ENCODE peak calls at places on chromosomes 13 and 19, in ten cellular contexts. J is tibial artery; M is CD8-positive, alpha-beta T cell; H is CD8-positive, alpha-beta memory T cell; Q is GM23248; E is tibial nerve; T is aorta; W is body of pancreas; P is esophagus squamous epithelium; V is left ventricle myocardium inferior. G is an unnamed sample.
A peak's percentile ranks its signal among the peaks of the same experiment; 100 is the strongest.

GRCh38 chr19:58407658-58408151 is 744 bp upstream of the ZNF584 start:
- DNase-seq in J (peak; percentile 62), M (no peak), H (no peak), Q (peak; percentile 54), E (no peak), T (no peak), W (no peak), P (no peak), V (no peak), G (no peak)

GRCh38 chr19:56838930-56839664 is 1.4 kb downstream of the PEG3 start:
- DNase-seq in J (peak; percentile 98), M (peak; percentile 59), H (no peak), Q (peak; percentile 84), E (peak; percentile 99), T (peak; percentile 98), W (peak; percentile 99), P (peak; percentile 56), V (peak; percentile 96), G (no peak)

GRCh38 chr19:53037101-53038097 is 7.1 kb upstream of the ERVV-2 start:
- DNase-seq in J (no peak), M (no peak), H (peak; percentile 51), Q (peak; percentile 87), E (no peak), T (no peak), W (peak; percentile 11), P (no peak), V (peak; percentile 37), G (no peak)

GRCh38 chr13:110760611-110761010 is 47.1 kb downstream of the ING1 start:
- DNase-seq in J (no peak), M (no peak), H (no peak), Q (no peak), E (no peak), T (no peak), W (no peak), P (no peak), V (no peak), G (no peak)

GRCh38 chr19:23287620-23288019 is 37.4 kb upstream of the ZNF724 start:
- DNase-seq in J (no peak), M (no peak), H (no peak), Q (no peak), E (no peak), T (no peak), W (no peak), P (no peak), V (no peak), G (no peak)

GRCh38 chr13:107678075-107678689 is 537.2 kb downstream of the LIG4 start:
- DNase-seq in J (no peak), M (no peak), H (no peak), Q (peak; percentile 44), E (no peak), T (no peak), W (no peak), P (no peak), V (no peak), G (peak; percentile 4)

GRCh38 chr13:98208606-98209005 is 31.5 kb upstream of the RNF113B start:
- DNase-seq in J (no peak), M (no peak), H (no peak), Q (peak; percentile 15), E (no peak), T (no peak), W (no peak), P (no peak), V (no peak), G (no peak)

GRCh38 chr13:112664501-112665203 is 25.2 kb upstream of the ATP11A start:
- DNase-seq in J (no peak), M (no peak), H (no peak), Q (peak; percentile 39), E (no peak), T (no peak), W (no peak), P (no peak), V (no peak), G (no peak)

GRCh38 chr19:45879055-45879454 is 6.9 kb downstream of the IRF2BP1 start:
- DNase-seq in J (no peak), M (no peak), H (no peak), Q (no peak), E (no peak), T (no peak), W (peak; percentile 49), P (no peak), V (no peak), G (no peak)

GRCh38 chr13:74444877-74445479 is 310.8 kb upstream of the KLF12 start:
- DNase-seq in J (no peak), M (no peak), H (no peak), Q (peak; percentile 18), E (no peak), T (no peak), W (no peak), P (no peak), V (no peak), G (no peak)

GRCh38 chr13:82625753-82626152 is 1256.5 kb downstream of the SLITRK1 start:
- DNase-seq in J (no peak), M (no peak), H (no peak), Q (no peak), E (no peak), T (no peak), W (no peak), P (no peak), V (no peak), G (no peak)

GRCh38 chr13:44281252-44282000 is 92.2 kb upstream of the SERP2 start:
- DNase-seq in J (no peak), M (no peak), H (no peak), Q (no peak), E (no peak), T (no peak), W (no peak), P (no peak), V (no peak), G (no peak)

GRCh38 chr19:33134571-33135041 is 2.7 kb downstream of the WDR88 start:
- DNase-seq in J (no peak), M (peak; percentile 57), H (peak; percentile 70), Q (no peak), E (no peak), T (no peak), W (no peak), P (no peak), V (no peak), G (no peak)

GRCh38 chr19:1041835-1042685 is 2.2 kb downstream of the ABCA7 start:
- DNase-seq in J (peak; percentile 85), M (no peak), H (no peak), Q (peak; percentile 57), E (no peak), T (no peak), W (peak; percentile 92), P (no peak), V (no peak), G (no peak)

GRCh38 chr13:94595006-94595942 is 678 bp downstream of the TGDS start:
- DNase-seq in J (no peak), M (peak; percentile 36), H (no peak), Q (peak; percentile 71), E (no peak), T (no peak), W (peak; percentile 21), P (no peak), V (no peak), G (no peak)

GRCh38 chr13:75806101-75806500 is 170.0 kb downstream of the LMO7 start:
- DNase-seq in J (no peak), M (no peak), H (no peak), Q (no peak), E (no peak), T (no peak), W (peak; percentile 17), P (no peak), V (no peak), G (no peak)

GRCh38 chr13:84439108-84439507 is 556.8 kb upstream of the SLITRK1 start:
- DNase-seq in J (no peak), M (no peak), H (no peak), Q (peak; percentile 46), E (no peak), T (no peak), W (no peak), P (no peak), V (no peak), G (no peak)

GRCh38 chr19:11264452-11265176 is 2.3 kb upstream of the DOCK6 start:
- DNase-seq in J (no peak), M (no peak), H (no peak), Q (no peak), E (no peak), T (no peak), W (peak; percentile 34), P (no peak), V (peak; percentile 46), G (no peak)

GRCh38 chr13:102580552-102581169 is 16.1 kb upstream of the TPP2 start:
- DNase-seq in J (no peak), M (peak; percentile 20), H (no peak), Q (peak; percentile 78), E (no peak), T (no peak), W (peak; percentile 49), P (no peak), V (no peak), G (peak; percentile 50)
- H3K27ac ChIP-seq in J (no peak overlapping the region), M (no peak overlapping the region), H (no peak overlapping the region), Q (no peak overlapping the region), E (no peak overlapping the region), T (no peak overlapping the region), W (no peak overlapping the region), P (no peak overlapping the region), V (no peak overlapping the region), G (no peak overlapping the region)

DNA sequence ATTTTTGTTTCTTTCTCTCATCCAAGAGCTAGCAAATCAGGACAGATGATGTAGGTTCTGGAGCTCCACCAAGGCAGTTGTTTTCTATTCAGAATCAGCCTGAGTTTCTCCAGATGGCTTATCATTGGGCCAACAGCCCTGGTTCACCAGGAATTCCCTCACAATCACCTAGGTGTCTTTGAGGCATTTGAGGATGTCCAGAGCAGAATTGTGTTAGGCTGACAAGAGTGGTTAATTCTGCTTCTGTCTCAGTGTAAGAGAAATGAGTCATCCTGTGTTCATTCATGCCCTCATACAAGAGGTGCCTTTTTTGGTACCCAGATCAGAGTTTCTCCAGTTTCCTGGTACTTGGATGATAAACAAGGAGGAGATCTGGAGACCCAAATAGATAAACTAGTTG is 12.9 kb downstream of the ZNF486 start:
- DNase-seq in J (no peak), M (no peak), H (no peak), Q (peak; percentile 21), E (no peak), T (no peak), W (no peak), P (no peak), V (no peak), G (no peak)
- H3K9me3 ChIP-seq in J (no peaks in the 10 kb centered on the region), M (no peaks in the 10 kb centered on the region), H (no peaks in the 10 kb centered on the region), Q (no peaks in the 10 kb centered on the region), E (no peaks in the 10 kb centered on the region), T (no peaks in the 10 kb centered on the region), W (no peaks in the 10 kb centered on the region), P (no peaks in the 10 kb centered on the region), V (no peaks in the 10 kb centered on the region), G (peaks cover 10% of the 10 kb centered on the region)

GRCh38 chr19:47521473-47522180 is 6.8 kb upstream of the NAPA start:
- DNase-seq in J (no peak), M (no peak), H (no peak), Q (no peak), E (no peak), T (no peak), W (no peak), P (no peak), V (no peak), G (no peak)
- H3K27ac ChIP-seq in J (no peak overlapping the region), M (no peak overlapping the region), H (no peak overlapping the region), Q (peak overlapping the region; percentile 5), E (no peak overlapping the region), T (no peak overlapping the region), W (no peak overlapping the region), P (peak overlapping the region; percentile 9), V (peak overlapping the region; percentile 80), G (no peak overlapping the region)

DNA sequence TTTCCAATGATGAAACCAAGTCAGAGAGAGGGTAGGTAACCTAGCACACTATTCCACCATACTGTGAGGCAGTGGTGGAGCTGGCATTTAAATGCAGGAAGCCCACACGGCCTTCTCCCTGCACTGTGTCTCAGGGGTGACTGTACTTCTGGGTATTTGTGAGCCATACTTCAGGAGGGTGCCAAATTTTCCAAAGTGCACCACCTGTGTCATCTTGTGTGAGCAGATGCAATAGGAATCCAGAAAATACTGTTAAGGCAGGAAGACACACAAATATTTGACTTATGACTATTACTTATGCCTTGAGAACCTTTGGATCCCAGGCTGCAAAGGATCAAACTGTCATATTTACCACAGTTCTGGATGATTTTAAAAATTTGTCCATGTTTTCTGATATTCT is 17.3 kb downstream of the ZNF229 start:
- DNase-seq in J (no peak), M (no peak), H (no peak), Q (peak; percentile 30), E (no peak), T (no peak), W (no peak), P (no peak), V (no peak), G (no peak)
- H3K9me3 ChIP-seq in J (peaks cover 20% of the 10 kb centered on the region), M (peaks cover 31% of the 10 kb centered on the region), H (peaks cover 17% of the 10 kb centered on the region), Q (no peaks in the 10 kb centered on the region), E (no peaks in the 10 kb centered on the region), T (peaks cover 47% of the 10 kb centered on the region), W (no peaks in the 10 kb centered on the region), P (peaks cover 75% of the 10 kb centered on the region), V (peaks cover 100% of the 10 kb centered on the region), G (peaks cover 55% of the 10 kb centered on the region)

G was measured in AG04450.